ENCODE peak calls at places on chromosomes 5 and 9, in nine cellular contexts. M, T, F, J, P, X, N, Z and C are unnamed samples.

GRCh38 chr5:110413856-110414255 is 312.6 kb downstream of the TMEM232 start:
- DNase-seq in M (no peak), T (no peak), F (no peak), J (no peak), P (no peak), X (peak), N (no peak), Z (no peak), C (no peak)

GRCh38 chr5:77301447-77301878 is 91.0 kb downstream of the PDE8B start:
- DNase-seq in M (peak), T (no peak), F (peak), J (no peak), P (no peak), X (peak), N (no peak), Z (no peak), C (no peak)

GRCh38 chr5:96968074-96968473 is 32.2 kb downstream of the LNPEP start:
- DNase-seq in M (no peak), T (no peak), F (peak), J (no peak), P (peak), X (no peak), N (no peak), Z (no peak), C (peak)

GRCh38 chr9:118940477-118940876 is 428.8 kb downstream of the BRINP1 start:
- DNase-seq in M (no peak), T (no peak), F (no peak), J (no peak), P (no peak), X (no peak), N (no peak), Z (no peak), C (peak)

GRCh38 chr9:135563858-135564257 is 2.3 kb downstream of the PAEP start:
- DNase-seq in M (no peak), T (peak), F (no peak), J (no peak), P (no peak), X (no peak), N (no peak), Z (no peak), C (no peak)

GRCh38 chr5:179733764-179734126 is 1.1 kb downstream of the MAML1 start:
- DNase-seq in M (peak), T (no peak), F (no peak), J (no peak), P (no peak), X (no peak), N (no peak), Z (no peak), C (no peak)

GRCh38 chr9:114296338-114296737 is 26.6 kb upstream of the ORM1 start:
- DNase-seq in M (no peak), T (no peak), F (no peak), J (no peak), P (no peak), X (no peak), N (no peak), Z (no peak), C (no peak)

GRCh38 chr5:162593881-162594280 is 526.3 kb downstream of the GABRG2 start:
- DNase-seq in M (no peak), T (no peak), F (no peak), J (no peak), P (no peak), X (no peak), N (no peak), Z (no peak), C (peak)

GRCh38 chr5:89232139-89232603 is 349.2 kb upstream of the MEF2C start:
- DNase-seq in M (no peak), T (no peak), F (peak), J (no peak), P (no peak), X (no peak), N (no peak), Z (no peak), C (no peak)

GRCh38 chr9:135328485-135329417 is 150.8 kb upstream of the PPP1R26 start:
- DNase-seq in M (no peak), T (no peak), F (no peak), J (no peak), P (no peak), X (no peak), N (no peak), Z (no peak), C (no peak)

GRCh38 chr5:168578506-168579205 is 512 bp downstream of the PANK3 start:
- DNase-seq in M (no peak), T (no peak), F (no peak), J (no peak), P (no peak), X (no peak), N (peak), Z (no peak), C (peak)

GRCh38 chr5:35828092-35828598 is 28.5 kb upstream of the IL7R start:
- DNase-seq in M (no peak), T (no peak), F (no peak), J (no peak), P (no peak), X (no peak), N (no peak), Z (no peak), C (no peak)

GRCh38 chr5:35067985-35068384 is 20.2 kb upstream of the AGXT2 start:
- DNase-seq in M (no peak), T (no peak), F (no peak), J (no peak), P (peak), X (no peak), N (no peak), Z (no peak), C (no peak)

GRCh38 chr9:112332977-112333638 is at the start of gene PTBP3:
- DNase-seq in M (peak), T (peak), F (peak), J (peak), P (peak), X (no peak), N (peak), Z (peak), C (peak)

GRCh38 chr9:135926402-135927194 is 19.3 kb upstream of the CAMSAP1 start:
- DNase-seq in M (peak), T (no peak), F (peak), J (no peak), P (peak), X (peak), N (no peak), Z (peak), C (no peak)

GRCh38 chr5:589588-589987 is 22.6 kb upstream of the CEP72 start:
- DNase-seq in M (no peak), T (no peak), F (no peak), J (no peak), P (no peak), X (no peak), N (no peak), Z (no peak), C (no peak)

GRCh38 chr9:136518623-136519022 is 27.2 kb downstream of the NOTCH1 start:
- DNase-seq in M (no peak), T (no peak), F (no peak), J (no peak), P (no peak), X (no peak), N (no peak), Z (no peak), C (no peak)

GRCh38 chr9:2459756-2460155 is 161.8 kb upstream of the VLDLR start:
- DNase-seq in M (no peak), T (no peak), F (no peak), J (no peak), P (no peak), X (no peak), N (peak), Z (no peak), C (no peak)

GRCh38 chr5:96094904-96095303 is 133.3 kb upstream of the ELL2 start:
- DNase-seq in M (no peak), T (peak), F (peak), J (no peak), P (no peak), X (no peak), N (no peak), Z (no peak), C (no peak)

GRCh38 chr9:69760278-69760610 is 433 bp upstream of the PTAR1 start:
- DNase-seq in M (no peak), T (no peak), F (no peak), J (no peak), P (no peak), X (no peak), N (peak), Z (no peak), C (peak)

GRCh38 chr5:53194086-53194485 is 84.5 kb upstream of the MOCS2 start:
- DNase-seq in M (no peak), T (no peak), F (no peak), J (no peak), P (no peak), X (no peak), N (no peak), Z (no peak), C (no peak)